ENCODE peak calls at places on chromosomes 13 and 19, in five cellular contexts. F is GM12892, P is breast epithelium, G is K562, U is stomach. O is an unnamed sample.
A peak's percentile ranks its signal among the peaks of the same experiment; 100 is the strongest.

GRCh38 chr19:45577111-45577905 is 7.3 kb downstream of the OPA3 start:
- DNase-seq in F (no peak), P (no peak), G (no peak), U (peak; percentile 71), O (no peak)

GRCh38 chr19:13132471-13133166 is 14.6 kb downstream of the NACC1 start:
- DNase-seq in F (no peak), P (no peak), G (no peak), U (no peak), O (no peak)

GRCh38 chr13:59034198-59034597 is 1129.5 kb downstream of the DIAPH3 start:
- DNase-seq in F (no peak), P (no peak), G (no peak), U (no peak), O (no peak)

GRCh38 chr13:90997951-90998350 is 349.5 kb upstream of the MIR17HG start:
- DNase-seq in F (no peak), P (no peak), G (no peak), U (no peak), O (no peak)

GRCh38 chr19:1133471-1133929 is 29.7 kb downstream of the GPX4 start:
- DNase-seq in F (peak; percentile 81), P (no peak), G (peak; percentile 80), U (peak; percentile 56), O (no peak)

GRCh38 chr19:18865973-18866799 is 29.8 kb downstream of the CERS1 start:
- DNase-seq in F (peak; percentile 87), P (no peak), G (peak; percentile 89), U (peak; percentile 67), O (peak; percentile 46)

GRCh38 chr13:31485183-31485582 is 254.1 kb upstream of the RXFP2 start:
- DNase-seq in F (no peak), P (no peak), G (no peak), U (no peak), O (no peak)

GRCh38 chr13:64767054-64767453 is 2463.1 kb downstream of the PCDH9 start:
- DNase-seq in F (no peak), P (no peak), G (no peak), U (no peak), O (no peak)

GRCh38 chr19:31421856-31422255 is 72.6 kb upstream of the TSHZ3 start:
- DNase-seq in F (no peak), P (no peak), G (no peak), U (no peak), O (no peak)

GRCh38 chr13:111114362-111115050 is 604 bp upstream of the ARHGEF7 start:
- DNase-seq in F (no peak), P (no peak), G (no peak), U (no peak), O (peak; percentile 24)

GRCh38 chr13:69690999-69691398 is 416.6 kb upstream of the ATXN8OS start:
- DNase-seq in F (no peak), P (no peak), G (no peak), U (no peak), O (no peak)

GRCh38 chr13:114039471-114040141 is 65.7 kb upstream of the C13orf46 start:
- DNase-seq in F (no peak), P (no peak), G (no peak), U (no peak), O (no peak)

GRCh38 chr13:71290963-71291937 is 575.8 kb downstream of the DACH1 start:
- DNase-seq in F (no peak), P (no peak), G (no peak), U (no peak), O (no peak)

GRCh38 chr19:11420429-11420893 is 1.3 kb upstream of the RGL3 start:
- DNase-seq in F (no peak), P (no peak), G (peak; percentile 41), U (no peak), O (no peak)

GRCh38 chr19:55370305-55370988 is at the start of gene IL11:
- DNase-seq in F (no peak), P (no peak), G (no peak), U (no peak), O (no peak)

GRCh38 chr19:50465986-50466771 is 10.1 kb upstream of the EMC10 start:
- DNase-seq in F (no peak), P (no peak), G (peak; percentile 82), U (peak; percentile 60), O (no peak)

GRCh38 chr13:42991892-42992584 is at the start of gene EPSTI1:
- DNase-seq in F (peak; percentile 51), P (peak; percentile 53), G (peak; percentile 31), U (peak; percentile 75), O (peak; percentile 47)

GRCh38 chr13:48775804-48776203 is 122.1 kb downstream of the CYSLTR2 start:
- DNase-seq in F (no peak), P (no peak), G (no peak), U (no peak), O (no peak)
- TF ChIP-seq POLR2AphosphoS5 in F (no peak), P (no peak), G (no peak), U (no peak), O (no peak)

DNA sequence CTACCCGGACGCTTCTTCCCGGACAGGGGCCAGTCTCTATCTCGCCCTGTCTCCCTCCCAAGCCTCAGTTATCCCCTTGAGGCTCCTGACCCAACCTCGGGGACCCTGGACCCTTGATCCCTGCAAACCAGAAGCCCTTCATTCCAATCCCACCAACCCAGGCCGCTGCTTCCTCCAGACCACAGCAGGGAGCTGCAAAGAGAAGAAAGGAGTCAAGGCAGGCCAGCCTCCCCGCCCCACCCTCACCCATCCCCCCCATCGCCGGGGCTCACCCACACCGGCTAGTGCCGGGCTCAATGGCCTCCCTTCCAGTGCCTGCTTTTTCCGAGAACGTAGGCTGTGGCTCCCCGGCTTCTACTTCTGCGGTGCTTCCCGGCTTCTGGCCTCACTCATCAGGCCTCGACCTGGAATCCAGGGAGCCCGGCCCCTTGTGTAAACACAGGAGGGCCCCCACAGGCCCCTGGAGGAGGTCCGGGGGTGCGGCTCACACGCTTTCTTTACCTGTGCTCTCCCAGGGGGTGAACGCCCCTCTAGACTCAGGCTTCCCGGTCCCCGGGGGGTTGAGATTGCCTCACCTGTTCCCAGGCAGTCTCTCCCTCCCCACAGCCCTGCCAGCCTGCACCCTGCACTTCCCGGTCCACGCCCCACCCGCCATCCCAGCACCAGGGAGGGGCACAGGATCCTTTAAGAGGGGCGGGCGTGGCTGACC is at the start of gene FAM83E:
- DNase-seq in F (no peak), P (no peak), G (peak; percentile 79), U (peak; percentile 90), O (peak; percentile 61)
- TF ChIP-seq POLR2AphosphoS5 in F (peak; percentile 76), P (no peak), G (peak; percentile 90), U (peak; percentile 86), O (peak; percentile 24)

GRCh38 chr19:35768082-35768421 is 7.3 kb upstream of the ARHGAP33 start:
- DNase-seq in F (no peak), P (no peak), G (no peak), U (no peak), O (no peak)

GRCh38 chr19:35773020-35773809 is 2.1 kb upstream of the ARHGAP33 start:
- DNase-seq in F (no peak), P (no peak), G (no peak), U (no peak), O (no peak)

GRCh38 chr19:35766571-35767104 is 8.7 kb downstream of the PROSER3 start:
- DNase-seq in F (no peak), P (no peak), G (no peak), U (no peak), O (no peak)

GRCh38 chr19:35764432-35765315 is 6.7 kb downstream of the PROSER3 start:
- DNase-seq in F (no peak), P (no peak), G (no peak), U (no peak), O (no peak)

DNA sequence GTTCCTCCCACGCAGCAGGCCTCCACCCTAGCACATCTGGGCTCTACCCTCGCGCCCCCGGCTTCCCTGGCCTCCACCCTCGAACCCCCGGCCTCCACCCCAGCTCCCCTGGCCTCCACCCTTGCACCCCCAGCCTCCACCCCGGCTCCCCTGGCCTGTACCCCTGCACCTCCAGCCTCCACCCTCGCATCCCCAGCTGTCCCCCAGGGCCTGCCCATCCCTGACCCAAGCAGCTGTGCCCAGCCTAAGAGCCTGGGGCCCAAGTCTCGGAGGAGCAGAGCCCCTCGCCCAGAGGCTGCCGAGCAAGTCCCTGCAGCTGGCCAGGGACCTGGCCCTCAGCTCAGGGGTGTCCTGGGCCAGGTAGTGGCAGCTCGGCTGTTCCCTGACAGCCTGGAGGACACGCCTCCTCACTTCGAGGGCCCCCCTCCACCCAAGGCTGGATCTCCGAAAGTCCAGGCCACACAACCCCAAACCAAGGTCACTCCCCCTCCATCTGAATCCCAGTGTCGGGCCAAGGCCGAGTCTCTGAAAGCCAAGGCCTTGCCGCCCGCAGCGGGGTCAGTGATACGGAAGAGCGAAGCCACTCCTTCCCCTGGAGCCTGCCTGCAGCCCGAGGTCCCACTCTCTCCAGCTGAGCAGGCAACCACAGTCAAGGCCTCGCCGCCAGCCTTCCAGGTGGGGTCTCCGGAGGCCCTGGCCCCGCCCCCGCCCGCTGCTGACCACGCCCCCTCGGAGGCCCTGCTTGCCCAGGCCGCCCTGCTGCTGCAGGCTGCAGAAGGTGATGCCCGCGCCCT is 7.9 kb upstream of the ARHGAP33 start:
- DNase-seq in F (no peak), P (no peak), G (peak; percentile 8), U (no peak), O (no peak)
- TF ChIP-seq POLR2AphosphoS5 in F (no peak), P (no peak), G (no peak), U (no peak), O (no peak)

GRCh38 chr19:6452899-6453298 is 6.7 kb downstream of the SLC25A23 start:
- DNase-seq in F (no peak), P (no peak), G (no peak), U (no peak), O (no peak)
- TF ChIP-seq POLR2AphosphoS5 in F (no peak), P (no peak), G (no peak), U (no peak), O (no peak)

O was measured in prostate gland.